ENCODE peak calls at places on chromosomes 16 and 17, in five cellular contexts. P is cardiac muscle cell; I is brain microvascular endothelial cell; D is breast epithelium; M is CD8-positive, alpha-beta T cell. X is an unnamed sample. For H3K27me3, the result is how much of the 10 kb centered on the place peaks cover.

GRCh38 chr16:49856741-49857330 is 924 bp upstream of the ZNF423 start:
- DNase-seq in I (peak), D (peak), P (peak), M (no peak), X (peak)

GRCh38 chr16:88394426-88394825 is 11.7 kb downstream of the ZNF469 start:
- DNase-seq in M (no peak), I (no peak), P (no peak), D (no peak), X (no peak)

GRCh38 chr17:65573283-65573603 is 11.8 kb upstream of the AXIN2 start:
- DNase-seq in I (no peak), M (no peak), D (no peak), P (no peak), X (no peak)

GRCh38 chr17:31560836-31561235 is 169.4 kb downstream of the RAB11FIP4 start:
- DNase-seq in P (no peak), D (no peak), M (no peak), I (no peak), X (no peak)

GRCh38 chr17:38705803-38706624 is 941 bp downstream of the MLLT6 start:
- DNase-seq in P (peak), I (no peak), D (no peak), M (peak), X (no peak)

GRCh38 chr17:66764559-66764958 is 70.4 kb upstream of the CACNG5 start:
- DNase-seq in P (no peak), D (no peak), M (no peak), I (no peak), X (no peak)

GRCh38 chr16:14409563-14409962 is 220.5 kb downstream of the PARN start:
- DNase-seq in D (no peak), M (no peak), I (peak), P (peak), X (no peak)

GRCh38 chr17:4477286-4477791 is 21.3 kb upstream of the SPNS2 start:
- DNase-seq in D (no peak), I (no peak), P (no peak), M (no peak), X (no peak)

GRCh38 chr16:3149630-3150345 is 15.0 kb downstream of the ZNF213 start:
- DNase-seq in I (peak), D (no peak), P (peak), M (peak), X (peak)

GRCh38 chr16:67173808-67174705 is 3.7 kb downstream of the NOL3 start:
- DNase-seq in D (peak), M (peak), I (peak), P (peak), X (peak)
- TF ChIP-seq CTCF in D (peak), M (peak), I (peak), P (peak), X (peak)

GRCh38 chr17:9219631-9220415 is 198.5 kb downstream of the NTN1 start:
- DNase-seq in M (no peak), I (no peak), P (no peak), D (no peak), X (no peak)

GRCh38 chr17:9215465-9215864 is 194.2 kb downstream of the NTN1 start:
- DNase-seq in M (no peak), I (no peak), P (no peak), D (no peak), X (no peak)

GRCh38 chr17:9218911-9219310 is 197.6 kb downstream of the NTN1 start:
- DNase-seq in P (peak), D (no peak), M (no peak), I (no peak), X (no peak)

GRCh38 chr17:9218068-9218635 is 196.8 kb downstream of the NTN1 start:
- DNase-seq in P (no peak), M (no peak), I (no peak), D (no peak), X (no peak)

DNA sequence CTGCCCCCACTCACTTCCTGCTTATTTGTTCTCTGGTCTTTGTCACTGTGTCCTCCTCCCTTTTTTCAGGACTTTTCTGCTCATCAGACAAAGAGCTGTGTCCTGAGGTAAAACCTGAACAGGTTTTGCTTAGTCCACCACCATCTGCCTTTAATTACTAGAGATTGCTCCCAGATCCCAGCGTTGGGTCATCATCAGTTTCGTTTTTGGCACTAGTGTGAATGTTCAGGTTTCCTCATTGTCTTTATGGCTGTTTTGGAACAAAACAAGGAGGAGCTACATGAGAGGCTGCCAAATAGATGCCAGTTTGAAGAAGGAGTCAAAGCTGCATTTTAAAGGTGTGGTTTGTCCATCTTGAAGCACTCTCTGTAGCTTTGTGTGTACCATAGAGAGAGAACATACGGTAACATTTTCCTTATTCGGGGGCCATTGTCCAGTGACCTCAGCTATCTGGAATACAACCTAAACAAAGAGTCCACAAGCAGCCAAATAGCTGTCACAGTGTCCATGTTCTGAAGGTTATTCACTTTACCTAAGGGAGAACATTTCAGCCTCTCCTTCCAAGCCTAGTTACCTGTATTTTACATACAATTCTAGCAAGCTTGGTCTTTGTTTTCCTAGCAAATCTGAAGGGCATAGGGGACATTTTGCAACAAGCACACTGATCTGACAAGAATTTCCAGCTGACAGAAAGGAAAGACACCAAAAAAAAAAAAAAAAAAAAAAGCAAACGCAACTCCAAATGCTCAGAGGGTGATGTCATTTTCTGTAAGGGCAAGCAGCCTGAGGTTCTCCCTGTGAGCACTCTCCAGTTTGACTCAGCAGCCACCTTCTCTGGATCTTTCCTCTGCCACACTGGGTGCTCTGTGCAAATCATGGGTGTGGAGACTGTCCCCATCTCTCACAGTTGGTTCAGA is 196.1 kb downstream of the NTN1 start:
- DNase-seq in M (no peak), D (no peak), I (peak), P (peak), X (no peak)
- H3K27me3 ChIP-seq in M (under half), D (under half), I (under half), P (under half), X (under half)

GRCh38 chr17:63066158-63066808 is 100.2 kb downstream of the TANC2 start:
- DNase-seq in M (no peak), I (no peak), P (no peak), D (no peak), X (no peak)
- TF ChIP-seq CTCF in M (no peak), I (no peak), P (no peak), D (no peak), X (no peak)

DNA sequence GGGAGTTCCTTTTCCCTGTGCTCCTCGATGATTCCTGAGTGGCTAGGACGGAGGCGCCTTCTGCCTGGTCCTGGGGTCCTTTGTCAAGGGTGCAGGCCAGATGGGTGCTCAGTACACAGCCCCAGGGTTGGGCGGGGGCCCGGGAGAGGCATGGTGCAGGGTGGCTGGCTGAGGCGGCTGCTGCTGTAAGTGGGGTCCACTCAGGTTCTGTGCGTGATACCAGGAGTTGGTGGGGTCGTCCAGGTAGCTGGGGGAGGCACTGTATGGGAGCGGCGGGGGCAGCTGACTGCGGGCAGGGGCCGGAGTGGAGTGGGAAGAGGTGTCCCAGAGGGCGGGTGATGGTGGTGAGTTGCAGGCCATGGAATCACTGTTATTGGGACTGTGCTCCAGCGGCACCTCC is 3.6 kb downstream of the DLX3 start:
- DNase-seq in D (no peak), P (no peak), I (no peak), M (no peak), X (no peak)
- H3K27me3 ChIP-seq in D (under half), P (half or more), I (half or more), M (under half), X (under half)

X was measured in GM06990.